ENCODE peak calls at places on chromosomes 12 and 14, in seven cellular contexts. O is type B pancreatic cell, A is thoracic aorta, B is left ventricle myocardium inferior, I is foreskin fibroblast, T is WTC11, E is progenitor cell of endocrine pancreas. Y is an unnamed sample.

GRCh38 chr14:57390806-57391562 is 598 bp downstream of the NAA30 start:
- DNase-seq in O (peak), A (no peak), B (peak), I (peak), T (peak), E (peak), Y (peak)

GRCh38 chr12:69097619-69098368 is 141.6 kb upstream of the CPSF6 start:
- DNase-seq in O (no peak), A (no peak), B (no peak), I (peak), T (no peak), E (no peak), Y (no peak)

GRCh38 chr12:71981149-71981548 is 42.5 kb downstream of the TPH2 start:
- DNase-seq in O (no peak), A (no peak), B (no peak), I (no peak), T (no peak), E (no peak), Y (no peak)

GRCh38 chr14:29548948-29549370 is 378.7 kb downstream of the PRKD1 start:
- DNase-seq in O (no peak), A (no peak), B (no peak), I (peak), T (no peak), E (no peak), Y (no peak)

GRCh38 chr12:23895792-23896218 is 53.7 kb downstream of the SOX5 start:
- DNase-seq in O (no peak), A (no peak), B (no peak), I (no peak), T (peak), E (no peak), Y (peak)

GRCh38 chr12:7068240-7068993 is 7.9 kb downstream of the C1S start:
- DNase-seq in O (no peak), A (no peak), B (peak), I (peak), T (no peak), E (no peak), Y (no peak)

GRCh38 chr12:12035229-12035628 is 35.5 kb upstream of the BCL2L14 start:
- DNase-seq in O (no peak), A (no peak), B (no peak), I (no peak), T (no peak), E (no peak), Y (no peak)

GRCh38 chr12:4849024-4849594 is 60.6 kb upstream of the KCNA1 start:
- DNase-seq in O (no peak), A (no peak), B (no peak), I (peak), T (no peak), E (no peak), Y (no peak)

GRCh38 chr12:108801736-108802665 is 55.4 kb downstream of the SSH1 start:
- DNase-seq in O (no peak), A (no peak), B (peak), I (peak), T (peak), E (no peak), Y (peak)

GRCh38 chr14:22692194-22692593 is 48.0 kb upstream of the OR6J1 start:
- DNase-seq in O (no peak), A (no peak), B (no peak), I (no peak), T (no peak), E (no peak), Y (no peak)

GRCh38 chr12:79597910-79598309 is 92.9 kb downstream of the PAWR start:
- DNase-seq in O (no peak), A (no peak), B (no peak), I (peak), T (no peak), E (no peak), Y (no peak)

GRCh38 chr12:50508420-50508819 is 3.6 kb downstream of the DIP2B start:
- DNase-seq in O (no peak), A (no peak), B (no peak), I (no peak), T (no peak), E (no peak), Y (no peak)

GRCh38 chr14:28142400-28143015 is 624.1 kb upstream of the FOXG1 start:
- DNase-seq in O (no peak), A (no peak), B (no peak), I (peak), T (no peak), E (no peak), Y (no peak)

GRCh38 chr14:91817566-91818325 is 49.6 kb downstream of the TC2N start:
- DNase-seq in O (no peak), A (no peak), B (no peak), I (no peak), T (no peak), E (no peak), Y (no peak)

GRCh38 chr14:31582286-31582691 is 21.1 kb downstream of the NUBPL start:
- DNase-seq in O (no peak), A (no peak), B (no peak), I (no peak), T (no peak), E (no peak), Y (no peak)

GRCh38 chr14:91419044-91419397 is 1.4 kb upstream of the CCDC88C start:
- DNase-seq in O (no peak), A (no peak), B (no peak), I (no peak), T (no peak), E (no peak), Y (no peak)

GRCh38 chr14:101193126-101193844 is 289.8 kb upstream of the RTL1 start:
- DNase-seq in O (peak), A (no peak), B (no peak), I (no peak), T (no peak), E (no peak), Y (no peak)

GRCh38 chr14:96803958-96804357 is 6.8 kb downstream of the VRK1 start:
- DNase-seq in O (no peak), A (no peak), B (no peak), I (no peak), T (no peak), E (no peak), Y (no peak)

GRCh38 chr12:85424581-85425348 is 144.7 kb downstream of the ALX1 start:
- DNase-seq in O (no peak), A (no peak), B (no peak), I (peak), T (peak), E (peak), Y (peak)

GRCh38 chr12:45850302-45850701 is 120.8 kb downstream of the ARID2 start:
- DNase-seq in O (no peak), A (no peak), B (no peak), I (no peak), T (no peak), E (no peak), Y (no peak)

GRCh38 chr12:52646613-52647012 is 5.4 kb downstream of the KRT2 start:
- DNase-seq in O (no peak), A (no peak), B (no peak), I (no peak), T (peak), E (no peak), Y (no peak)

GRCh38 chr14:98741523-98741922 is 530.5 kb downstream of the BCL11B start:
- DNase-seq in O (no peak), A (no peak), B (no peak), I (no peak), T (no peak), E (no peak), Y (no peak)

GRCh38 chr12:28222081-28222700 is 31.9 kb downstream of the CCDC91 start:
- DNase-seq in O (no peak), A (no peak), B (no peak), I (no peak), T (no peak), E (no peak), Y (no peak)

GRCh38 chr14:73623504-73623903 is 11.2 kb downstream of the ACOT6 start:
- DNase-seq in O (no peak), A (no peak), B (no peak), I (no peak), T (no peak), E (no peak), Y (no peak)

GRCh38 chr12:121216102-121216501 is 6.2 kb downstream of the P2RX4 start:
- DNase-seq in O (no peak), A (no peak), B (no peak), I (no peak), T (no peak), E (no peak), Y (no peak)

GRCh38 chr14:75506930-75507329 is 15.3 kb upstream of the BATF start:
- DNase-seq in O (no peak), A (no peak), B (no peak), I (no peak), T (no peak), E (no peak), Y (no peak)

GRCh38 chr12:31572900-31573299 is 18.0 kb downstream of the DENND5B start:
- DNase-seq in O (no peak), A (no peak), B (no peak), I (no peak), T (no peak), E (no peak), Y (no peak)

GRCh38 chr14:68726093-68726695 is 66.7 kb downstream of the ZFP36L1 start:
- DNase-seq in O (no peak), A (no peak), B (no peak), I (no peak), T (no peak), E (no peak), Y (no peak)

GRCh38 chr12:115817399-115817798 is 460.1 kb downstream of the MED13L start:
- DNase-seq in O (no peak), A (no peak), B (no peak), I (peak), T (no peak), E (no peak), Y (no peak)

GRCh38 chr14:74867673-74868072 is 8.3 kb downstream of the PROX2 start:
- DNase-seq in O (no peak), A (no peak), B (no peak), I (peak), T (no peak), E (no peak), Y (no peak)

GRCh38 chr14:99393059-99393655 is 87.5 kb downstream of the SETD3 start:
- DNase-seq in O (no peak), A (no peak), B (no peak), I (peak), T (peak), E (no peak), Y (peak)

GRCh38 chr14:72554994-72555608 is 338.8 kb downstream of the DPF3 start:
- DNase-seq in O (no peak), A (no peak), B (no peak), I (no peak), T (no peak), E (no peak), Y (no peak)

GRCh38 chr12:26001530-26001929 is 43.0 kb downstream of the RASSF8 start:
- DNase-seq in O (no peak), A (no peak), B (no peak), I (no peak), T (no peak), E (no peak), Y (no peak)
- TF ChIP-seq CTCF in O (no peak), A (no peak), B (no peak), I (no peak), T (no peak), E (no peak), Y (no peak)

GRCh38 chr12:81987351-81987750 is 228.2 kb upstream of the PPFIA2 start:
- DNase-seq in O (no peak), A (no peak), B (no peak), I (no peak), T (no peak), E (no peak), Y (no peak)

GRCh38 chr12:81991868-81992267 is 232.7 kb upstream of the PPFIA2 start:
- DNase-seq in O (no peak), A (no peak), B (no peak), I (no peak), T (no peak), E (no peak), Y (no peak)

GRCh38 chr12:81992461-81992860 is 233.3 kb upstream of the PPFIA2 start:
- DNase-seq in O (no peak), A (no peak), B (no peak), I (no peak), T (peak), E (no peak), Y (peak)
- TF ChIP-seq CTCF in O (peak), A (peak), B (peak), I (no peak), T (no peak), E (peak), Y (no peak)

DNA sequence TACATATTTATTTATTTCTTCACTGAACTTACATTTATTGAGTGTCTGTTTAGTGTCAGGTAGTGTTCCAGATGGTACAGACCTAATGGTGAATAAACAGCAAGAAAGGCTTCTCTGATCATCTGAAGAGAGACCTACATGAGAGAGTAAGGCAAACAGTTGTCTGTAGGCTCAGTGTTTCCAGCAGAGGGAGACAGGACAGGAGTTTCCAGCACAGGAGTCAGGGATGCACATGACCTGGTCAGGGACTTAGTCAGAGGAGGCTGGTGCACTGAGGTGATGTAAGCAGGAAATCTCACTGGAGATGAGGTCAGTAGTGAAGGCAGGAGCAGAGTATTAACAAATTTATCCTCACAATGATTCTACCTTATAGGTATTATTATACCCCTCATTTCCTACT is 233.2 kb downstream of the MDGA2 start:
- DNase-seq in O (no peak), A (no peak), B (no peak), I (no peak), T (peak), E (peak), Y (peak)
- TF ChIP-seq CTCF in O (peak), A (no peak), B (peak), I (no peak), T (no peak), E (peak), Y (no peak)

GRCh38 chr14:94599656-94600004 is 12.6 kb upstream of the SERPINA3 start:
- DNase-seq in O (no peak), A (no peak), B (no peak), I (no peak), T (no peak), E (no peak), Y (no peak)

GRCh38 chr14:94602722-94603121 is 9.5 kb upstream of the SERPINA3 start:
- DNase-seq in O (no peak), A (no peak), B (no peak), I (no peak), T (no peak), E (no peak), Y (peak)

GRCh38 chr14:94600148-94600545 is 12.0 kb upstream of the SERPINA3 start:
- DNase-seq in O (no peak), A (no peak), B (no peak), I (no peak), T (no peak), E (no peak), Y (peak)

GRCh38 chr14:94598816-94599655 is 13.2 kb upstream of the SERPINA3 start:
- DNase-seq in O (no peak), A (peak), B (peak), I (peak), T (no peak), E (peak), Y (no peak)

DNA sequence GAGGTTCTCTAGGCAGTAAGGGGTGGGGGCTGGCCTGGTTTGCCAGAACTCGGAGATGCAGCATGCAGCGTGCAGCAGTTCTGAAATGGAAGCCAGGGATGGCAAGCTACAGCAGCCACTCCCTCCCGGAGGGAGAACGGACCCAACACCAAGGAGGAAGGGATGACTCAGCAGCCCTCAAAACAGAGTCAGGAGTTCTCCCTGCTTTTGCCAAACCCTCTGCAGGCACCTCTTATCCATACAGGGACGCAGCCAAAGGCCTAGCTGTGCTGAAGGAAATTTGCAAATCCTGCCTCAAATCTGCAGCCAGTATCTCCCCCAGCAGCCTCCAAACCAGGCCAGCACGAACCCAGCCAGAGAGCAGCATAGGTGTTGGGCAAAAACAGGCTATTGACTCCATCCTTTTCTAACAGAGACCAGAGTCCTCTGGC is 10.2 kb upstream of the SERPINA3 start:
- DNase-seq in O (no peak), A (peak), B (peak), I (peak), T (no peak), E (no peak), Y (no peak)
- TF ChIP-seq CTCF in O (no peak), A (no peak), B (no peak), I (no peak), T (no peak), E (no peak), Y (no peak)

DNA sequence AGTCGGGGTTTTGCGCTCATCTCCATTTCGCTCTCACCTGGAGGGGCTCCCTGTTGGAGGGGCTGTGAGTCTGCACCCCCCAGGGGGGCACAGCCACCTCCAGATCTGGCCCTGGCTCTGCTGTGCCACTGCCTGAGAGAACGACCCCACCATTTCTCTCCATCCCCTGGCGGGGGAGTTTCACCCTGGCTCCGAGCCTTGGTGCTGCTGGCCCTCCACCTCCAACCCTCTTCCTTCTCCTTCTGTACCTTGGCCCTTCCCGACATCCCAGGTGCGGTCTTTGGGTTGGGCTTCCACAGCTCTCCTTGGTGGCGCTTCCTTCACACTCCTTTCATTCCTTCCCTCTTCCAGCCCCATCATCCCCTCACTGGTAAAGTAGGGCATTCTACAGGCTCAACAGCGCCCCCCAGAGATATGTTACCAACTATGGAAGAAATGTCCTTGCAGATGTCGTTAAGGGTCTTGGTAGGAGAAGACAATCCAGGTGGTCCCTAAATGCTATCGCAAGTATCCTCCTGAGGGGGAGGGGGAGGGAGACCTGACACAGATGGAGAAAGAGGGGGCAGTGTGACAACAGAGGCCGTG is 16.3 kb downstream of the SERPINA1 start:
- DNase-seq in O (no peak), A (no peak), B (no peak), I (no peak), T (peak), E (no peak), Y (no peak)
- TF ChIP-seq CTCF in O (no peak), A (no peak), B (no peak), I (no peak), T (no peak), E (peak), Y (no peak)

DNA sequence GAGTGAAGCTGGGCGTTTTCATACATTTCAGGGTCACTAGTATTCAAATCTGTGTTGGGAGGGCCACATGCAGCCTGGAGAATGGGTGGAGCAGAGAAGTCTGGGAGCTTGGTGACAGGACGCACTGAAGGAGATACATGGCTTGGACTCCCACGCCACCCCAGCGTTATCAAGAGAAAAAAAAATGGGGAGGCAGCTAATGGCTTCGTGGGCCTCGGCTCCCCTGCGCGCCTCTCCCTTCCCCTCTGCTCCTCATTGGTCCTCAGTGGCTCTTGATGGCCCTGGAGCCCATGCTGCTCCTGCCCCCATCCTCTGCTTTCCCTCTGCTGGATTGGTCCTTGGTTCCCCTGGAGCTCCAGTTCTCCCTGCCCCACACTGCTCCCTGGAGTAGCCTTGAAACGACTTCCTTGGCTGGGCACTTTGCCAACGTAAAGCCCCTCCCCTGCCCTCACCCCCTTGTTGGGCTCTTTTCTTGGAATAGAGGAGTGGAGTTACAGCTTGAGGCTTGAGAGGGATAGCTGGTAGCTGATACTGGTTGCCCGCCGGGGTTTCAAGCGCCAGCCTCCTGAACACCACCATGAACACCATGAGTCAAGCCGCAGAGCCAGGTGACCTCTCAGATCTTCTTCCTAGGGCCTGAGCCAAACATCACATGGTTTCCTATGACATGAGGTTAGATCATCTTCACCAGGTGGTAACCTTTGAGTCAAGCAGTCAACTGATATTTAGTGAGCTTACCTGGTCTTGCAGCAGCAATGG is 139.7 kb downstream of the PRKCH start:
- DNase-seq in O (no peak), A (no peak), B (no peak), I (peak), T (no peak), E (no peak), Y (no peak)
- TF ChIP-seq CTCF in O (no peak), A (no peak), B (no peak), I (no peak), T (no peak), E (no peak), Y (no peak)

GRCh38 chr12:64797156-64797555 is 27.3 kb upstream of the TBC1D30 start:
- DNase-seq in O (no peak), A (no peak), B (no peak), I (no peak), T (no peak), E (no peak), Y (no peak)

GRCh38 chr12:64800640-64801039 is 23.8 kb upstream of the TBC1D30 start:
- DNase-seq in O (no peak), A (no peak), B (no peak), I (no peak), T (no peak), E (no peak), Y (no peak)

GRCh38 chr12:64798165-64798564 is 26.3 kb upstream of the TBC1D30 start:
- DNase-seq in O (no peak), A (no peak), B (no peak), I (no peak), T (no peak), E (no peak), Y (no peak)

GRCh38 chr12:64806173-64806572 is 18.3 kb upstream of the TBC1D30 start:
- DNase-seq in O (no peak), A (no peak), B (no peak), I (peak), T (no peak), E (no peak), Y (no peak)

DNA sequence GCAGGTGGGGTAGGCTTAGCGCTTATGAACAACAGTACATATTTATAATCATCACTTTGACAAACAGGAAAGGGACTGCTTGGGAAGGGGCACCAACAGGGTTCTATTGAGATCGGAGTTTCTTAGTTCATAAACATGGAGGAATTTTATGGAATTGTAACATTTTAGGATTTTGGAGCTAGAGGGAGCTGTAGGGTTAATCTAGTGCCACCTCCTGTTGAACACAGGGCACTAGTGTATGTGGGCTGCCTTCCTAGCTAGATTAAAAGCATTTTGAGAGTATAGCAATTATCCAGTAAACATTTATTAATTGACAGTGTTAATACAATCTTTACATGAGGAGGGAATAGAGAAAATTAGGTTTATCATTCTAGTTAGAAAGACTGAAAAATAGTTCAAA is 23.1 kb upstream of the TBC1D30 start:
- DNase-seq in O (no peak), A (no peak), B (no peak), I (peak), T (no peak), E (no peak), Y (no peak)
- TF ChIP-seq CTCF in O (no peak), A (no peak), B (no peak), I (no peak), T (no peak), E (peak), Y (no peak)